ENCODE peak calls at places on chromosomes 1 and 21, in five cellular contexts. One of them, this sample, is unnamed.

GRCh38 chr1:168504064-168504837 is 39.5 kb downstream of the XCL2 start:
- DNase-seq in heart left ventricle: peak; percentile 64
- DNase-seq in A549: peak; percentile 42
- DNase-seq in tibial artery: peak; percentile 80
- DNase-seq in EL: peak; percentile 69
- DNase-seq in this sample: peak; percentile 88

GRCh38 chr21:40567511-40567910 is 279.4 kb downstream of the DSCAM start:
- DNase-seq in A549: no peak
- DNase-seq in tibial artery: no peak
- DNase-seq in heart left ventricle: no peak
- DNase-seq in EL: no peak
- DNase-seq in this sample: no peak

GRCh38 chr1:245812278-245812677 is 657.5 kb downstream of the KIF26B start:
- DNase-seq in heart left ventricle: no peak
- DNase-seq in EL: no peak
- DNase-seq in tibial artery: no peak
- DNase-seq in A549: no peak
- DNase-seq in this sample: no peak

GRCh38 chr1:109538827-109539555 is 681 bp upstream of the GPR61 start:
- DNase-seq in A549: no peak
- DNase-seq in heart left ventricle: no peak
- DNase-seq in EL: no peak
- DNase-seq in tibial artery: no peak
- DNase-seq in this sample: no peak

GRCh38 chr1:91821126-91821868 is 64.7 kb downstream of the TGFBR3 start:
- DNase-seq in EL: no peak
- DNase-seq in tibial artery: no peak
- DNase-seq in A549: no peak
- DNase-seq in heart left ventricle: no peak
- DNase-seq in this sample: no peak

GRCh38 chr1:223662943-223663342 is 2.6 kb downstream of the CAPN8 start:
- DNase-seq in tibial artery: no peak
- DNase-seq in A549: no peak
- DNase-seq in heart left ventricle: no peak
- DNase-seq in EL: no peak
- DNase-seq in this sample: no peak

GRCh38 chr1:100253552-100253951 is 3.9 kb upstream of the DBT start:
- DNase-seq in EL: no peak
- DNase-seq in A549: no peak
- DNase-seq in heart left ventricle: no peak
- DNase-seq in tibial artery: no peak
- DNase-seq in this sample: no peak

GRCh38 chr1:108814343-108815125 is 42.4 kb downstream of the AKNAD1 start:
- DNase-seq in heart left ventricle: no peak
- DNase-seq in EL: no peak
- DNase-seq in A549: no peak
- DNase-seq in tibial artery: no peak
- DNase-seq in this sample: peak; percentile 95

GRCh38 chr1:26283871-26284596 is 4.1 kb downstream of the SH3BGRL3 start:
- DNase-seq in tibial artery: peak; percentile 67
- DNase-seq in EL: no peak
- DNase-seq in heart left ventricle: no peak
- DNase-seq in A549: no peak
- DNase-seq in this sample: no peak

GRCh38 chr1:49527606-49528305 is 496.0 kb downstream of the AGBL4 start:
- DNase-seq in heart left ventricle: no peak
- DNase-seq in tibial artery: no peak
- DNase-seq in A549: no peak
- DNase-seq in EL: no peak
- DNase-seq in this sample: no peak

GRCh38 chr21:34576043-34576466 is 38.9 kb downstream of the RCAN1 start:
- DNase-seq in EL: peak; percentile 9
- DNase-seq in heart left ventricle: peak; percentile 67
- DNase-seq in A549: no peak
- DNase-seq in tibial artery: no peak
- DNase-seq in this sample: peak; percentile 59

GRCh38 chr1:151477066-151477465 is 17.8 kb upstream of the POGZ start:
- DNase-seq in A549: no peak
- DNase-seq in EL: no peak
- DNase-seq in heart left ventricle: no peak
- DNase-seq in tibial artery: no peak
- DNase-seq in this sample: no peak

GRCh38 chr1:198558402-198558801 is 17.9 kb upstream of the ATP6V1G3 start:
- DNase-seq in A549: no peak
- DNase-seq in tibial artery: no peak
- DNase-seq in EL: no peak
- DNase-seq in heart left ventricle: no peak
- DNase-seq in this sample: no peak

GRCh38 chr1:97738270-97738669 is 182.6 kb downstream of the DPYD start:
- DNase-seq in tibial artery: no peak
- DNase-seq in heart left ventricle: no peak
- DNase-seq in A549: no peak
- DNase-seq in EL: no peak
- DNase-seq in this sample: no peak

GRCh38 chr1:242651817-242652216 is 127.3 kb upstream of the PLD5 start:
- DNase-seq in heart left ventricle: no peak
- DNase-seq in EL: no peak
- DNase-seq in tibial artery: no peak
- DNase-seq in A549: peak; percentile 17
- DNase-seq in this sample: no peak

GRCh38 chr21:38913120-38913975 is 107.6 kb downstream of the ETS2 start:
- DNase-seq in heart left ventricle: peak; percentile 73
- DNase-seq in A549: peak; percentile 79
- DNase-seq in EL: peak; percentile 45
- DNase-seq in tibial artery: peak; percentile 84
- DNase-seq in this sample: peak; percentile 77

GRCh38 chr21:42156690-42157605 is 62.0 kb upstream of the ABCG1 start:
- DNase-seq in EL: no peak
- DNase-seq in A549: no peak
- DNase-seq in heart left ventricle: no peak
- DNase-seq in tibial artery: no peak
- DNase-seq in this sample: no peak

GRCh38 chr21:40512590-40512989 is 334.4 kb downstream of the DSCAM start:
- DNase-seq in heart left ventricle: no peak
- DNase-seq in tibial artery: no peak
- DNase-seq in EL: no peak
- DNase-seq in A549: no peak
- DNase-seq in this sample: no peak

GRCh38 chr1:217164403-217164802 is 441.2 kb upstream of the ESRRG start:
- DNase-seq in A549: no peak
- DNase-seq in tibial artery: no peak
- DNase-seq in heart left ventricle: no peak
- DNase-seq in EL: no peak
- DNase-seq in this sample: no peak

GRCh38 chr1:85330711-85331290 is 54.4 kb upstream of the BCL10 start:
- DNase-seq in A549: no peak
- DNase-seq in EL: peak; percentile 100
- DNase-seq in tibial artery: no peak
- DNase-seq in heart left ventricle: no peak
- DNase-seq in this sample: peak; percentile 99

GRCh38 chr1:83131692-83131955 is 867.3 kb downstream of the TTLL7 start:
- DNase-seq in tibial artery: no peak
- DNase-seq in A549: no peak
- DNase-seq in EL: no peak
- DNase-seq in heart left ventricle: no peak
- DNase-seq in this sample: no peak

GRCh38 chr21:15172963-15173362 is 108.2 kb upstream of the NRIP1 start:
- DNase-seq in tibial artery: no peak
- DNase-seq in A549: no peak
- DNase-seq in heart left ventricle: no peak
- DNase-seq in EL: no peak
- DNase-seq in this sample: no peak

GRCh38 chr1:117571496-117571895 is 34.4 kb upstream of the TENT5C start:
- DNase-seq in tibial artery: no peak
- DNase-seq in heart left ventricle: no peak
- DNase-seq in EL: no peak
- DNase-seq in A549: no peak
- DNase-seq in this sample: no peak

GRCh38 chr1:19342894-19343616 is 30.9 kb downstream of the SLC66A1 start:
- DNase-seq in tibial artery: peak; percentile 65
- DNase-seq in heart left ventricle: no peak
- DNase-seq in A549: no peak
- DNase-seq in EL: no peak
- DNase-seq in this sample: no peak

GRCh38 chr1:227958617-227959324 is 11.0 kb upstream of the WNT9A start:
- DNase-seq in EL: no peak
- DNase-seq in A549: no peak
- DNase-seq in heart left ventricle: no peak
- DNase-seq in tibial artery: peak; percentile 48
- DNase-seq in this sample: no peak

GRCh38 chr1:172398193-172398592 is 22.3 kb upstream of the C1orf105 start:
- DNase-seq in A549: no peak
- DNase-seq in tibial artery: no peak
- DNase-seq in heart left ventricle: no peak
- DNase-seq in EL: no peak
- DNase-seq in this sample: peak; percentile 60